ENCODE peak calls at places on chromosomes 13 and 19, in four cellular contexts. One of them, this sample, is unnamed.

GRCh38 chr19:3350014-3350663 is 16.2 kb upstream of the NFIC start:
- DNase-seq in mammary epithelial cell: no peak
- DNase-seq in brain microvascular endothelial cell: no peak
- DNase-seq in IMR-90: peak
- DNase-seq in this sample: no peak

GRCh38 chr13:28623782-28624706 is 34.9 kb upstream of the POMP start:
- DNase-seq in mammary epithelial cell: peak
- DNase-seq in brain microvascular endothelial cell: no peak
- DNase-seq in IMR-90: peak
- DNase-seq in this sample: no peak

GRCh38 chr19:35260694-35261304 is 8.0 kb upstream of the USF2 start:
- DNase-seq in mammary epithelial cell: no peak
- DNase-seq in brain microvascular endothelial cell: no peak
- DNase-seq in IMR-90: no peak
- DNase-seq in this sample: no peak

GRCh38 chr19:56765107-56765506 is 75.4 kb downstream of the PEG3 start:
- DNase-seq in mammary epithelial cell: no peak
- DNase-seq in brain microvascular endothelial cell: peak
- DNase-seq in IMR-90: no peak
- DNase-seq in this sample: no peak

GRCh38 chr13:99871249-99871898 is 100.2 kb downstream of the ZIC5 start:
- DNase-seq in mammary epithelial cell: no peak
- DNase-seq in brain microvascular endothelial cell: no peak
- DNase-seq in IMR-90: no peak
- DNase-seq in this sample: no peak

GRCh38 chr13:109783447-109783814 is 3.0 kb downstream of the IRS2 start:
- DNase-seq in mammary epithelial cell: no peak
- DNase-seq in brain microvascular endothelial cell: no peak
- DNase-seq in IMR-90: no peak
- DNase-seq in this sample: no peak

GRCh38 chr13:30726192-30726591 is 9.2 kb upstream of the ALOX5AP start:
- DNase-seq in mammary epithelial cell: no peak
- DNase-seq in brain microvascular endothelial cell: no peak
- DNase-seq in IMR-90: no peak
- DNase-seq in this sample: no peak

GRCh38 chr13:48010698-48011097 is 9.6 kb upstream of the SUCLA2 start:
- DNase-seq in mammary epithelial cell: no peak
- DNase-seq in brain microvascular endothelial cell: no peak
- DNase-seq in IMR-90: no peak
- DNase-seq in this sample: no peak

GRCh38 chr13:100330662-100331061 is 241.8 kb downstream of the PCCA start:
- DNase-seq in mammary epithelial cell: no peak
- DNase-seq in brain microvascular endothelial cell: no peak
- DNase-seq in IMR-90: peak
- DNase-seq in this sample: no peak

GRCh38 chr13:49789961-49790360 is 2.5 kb downstream of the KPNA3 start:
- DNase-seq in mammary epithelial cell: no peak
- DNase-seq in brain microvascular endothelial cell: no peak
- DNase-seq in IMR-90: no peak
- DNase-seq in this sample: no peak

GRCh38 chr19:32224371-32225244 is 120.8 kb upstream of the ZNF507 start:
- DNase-seq in mammary epithelial cell: peak
- DNase-seq in brain microvascular endothelial cell: peak
- DNase-seq in IMR-90: peak
- DNase-seq in this sample: no peak

GRCh38 chr19:32563761-32564160 is 17.2 kb upstream of the PDCD5 start:
- DNase-seq in mammary epithelial cell: no peak
- DNase-seq in brain microvascular endothelial cell: no peak
- DNase-seq in IMR-90: no peak
- DNase-seq in this sample: no peak

GRCh38 chr13:77860621-77861020 is 58.0 kb downstream of the EDNRB start:
- DNase-seq in mammary epithelial cell: no peak
- DNase-seq in brain microvascular endothelial cell: no peak
- DNase-seq in IMR-90: peak
- DNase-seq in this sample: no peak

GRCh38 chr13:42991892-42992584 is at the start of gene EPSTI1:
- DNase-seq in mammary epithelial cell: peak
- DNase-seq in brain microvascular endothelial cell: peak
- DNase-seq in IMR-90: peak
- DNase-seq in this sample: no peak

GRCh38 chr13:98731925-98732324 is 20.5 kb downstream of the SLC15A1 start:
- DNase-seq in mammary epithelial cell: no peak
- DNase-seq in brain microvascular endothelial cell: no peak
- DNase-seq in IMR-90: no peak
- DNase-seq in this sample: no peak

GRCh38 chr13:35917942-35918645 is 213.1 kb downstream of the DCLK1 start:
- DNase-seq in mammary epithelial cell: no peak
- DNase-seq in brain microvascular endothelial cell: no peak
- DNase-seq in IMR-90: peak
- DNase-seq in this sample: no peak

GRCh38 chr13:65864039-65864438 is 1366.1 kb downstream of the PCDH9 start:
- DNase-seq in mammary epithelial cell: no peak
- DNase-seq in brain microvascular endothelial cell: no peak
- DNase-seq in IMR-90: no peak
- DNase-seq in this sample: no peak
- H3K27ac ChIP-seq in mammary epithelial cell: no peak
- H3K27ac ChIP-seq in brain microvascular endothelial cell: no peak
- H3K27ac ChIP-seq in IMR-90: no peak
- H3K27ac ChIP-seq in this sample: no peak

DNA sequence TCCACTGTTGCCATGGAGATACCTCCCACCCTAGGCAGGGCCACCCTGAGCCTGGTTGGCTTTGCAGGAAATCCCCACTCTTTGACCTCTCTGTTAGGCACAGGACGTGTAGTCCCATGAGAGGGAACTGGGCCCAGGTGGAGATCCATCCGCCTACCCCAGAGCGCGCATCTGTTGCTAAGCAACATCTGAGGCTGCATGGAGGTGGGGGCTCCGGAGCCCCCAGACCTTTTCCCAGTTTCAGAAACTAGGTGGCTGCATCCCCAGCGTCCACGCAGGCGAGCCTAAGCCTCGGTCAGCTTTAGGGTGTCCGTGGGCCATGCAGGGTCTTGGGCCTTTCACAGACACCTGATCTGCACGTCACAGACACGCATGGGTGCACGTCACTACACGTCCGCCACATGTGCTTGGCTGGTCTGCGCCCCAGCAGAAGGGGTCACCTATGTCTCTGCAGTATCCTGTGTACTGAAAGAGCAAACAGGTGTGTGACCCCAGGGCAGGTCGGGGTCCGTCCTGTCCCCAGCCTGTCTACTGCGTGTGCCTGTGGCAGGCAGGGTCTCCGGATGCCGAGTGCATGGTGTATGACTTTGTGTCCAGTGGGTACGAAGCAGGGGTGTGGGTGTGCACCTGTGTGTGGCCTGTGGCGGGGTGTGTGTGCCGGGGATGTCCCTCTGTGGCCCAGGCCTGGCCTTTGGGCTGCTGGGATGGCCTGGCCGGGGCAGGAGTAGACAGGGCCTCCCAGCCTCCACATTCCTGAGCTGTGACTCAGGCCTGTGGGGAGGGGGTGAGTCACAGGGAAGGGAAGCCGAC is 4.1 kb upstream of the CIRBP start:
- DNase-seq in mammary epithelial cell: peak
- DNase-seq in brain microvascular endothelial cell: peak
- DNase-seq in IMR-90: peak
- DNase-seq in this sample: no peak
- H3K27ac ChIP-seq in mammary epithelial cell: peak
- H3K27ac ChIP-seq in brain microvascular endothelial cell: peak
- H3K27ac ChIP-seq in IMR-90: peak
- H3K27ac ChIP-seq in this sample: peak

GRCh38 chr19:7903244-7904073 is at the start of gene MAP2K7:
- DNase-seq in mammary epithelial cell: peak
- DNase-seq in brain microvascular endothelial cell: peak
- DNase-seq in IMR-90: peak
- DNase-seq in this sample: peak

GRCh38 chr19:7905859-7906258 is 2.2 kb downstream of the MAP2K7 start:
- DNase-seq in mammary epithelial cell: no peak
- DNase-seq in brain microvascular endothelial cell: no peak
- DNase-seq in IMR-90: no peak
- DNase-seq in this sample: no peak

GRCh38 chr19:7905298-7905697 is 1.6 kb downstream of the MAP2K7 start:
- DNase-seq in mammary epithelial cell: no peak
- DNase-seq in brain microvascular endothelial cell: no peak
- DNase-seq in IMR-90: no peak
- DNase-seq in this sample: no peak

GRCh38 chr19:7902796-7903243 is 857 bp upstream of the MAP2K7 start:
- DNase-seq in mammary epithelial cell: no peak
- DNase-seq in brain microvascular endothelial cell: no peak
- DNase-seq in IMR-90: no peak
- DNase-seq in this sample: no peak

DNA sequence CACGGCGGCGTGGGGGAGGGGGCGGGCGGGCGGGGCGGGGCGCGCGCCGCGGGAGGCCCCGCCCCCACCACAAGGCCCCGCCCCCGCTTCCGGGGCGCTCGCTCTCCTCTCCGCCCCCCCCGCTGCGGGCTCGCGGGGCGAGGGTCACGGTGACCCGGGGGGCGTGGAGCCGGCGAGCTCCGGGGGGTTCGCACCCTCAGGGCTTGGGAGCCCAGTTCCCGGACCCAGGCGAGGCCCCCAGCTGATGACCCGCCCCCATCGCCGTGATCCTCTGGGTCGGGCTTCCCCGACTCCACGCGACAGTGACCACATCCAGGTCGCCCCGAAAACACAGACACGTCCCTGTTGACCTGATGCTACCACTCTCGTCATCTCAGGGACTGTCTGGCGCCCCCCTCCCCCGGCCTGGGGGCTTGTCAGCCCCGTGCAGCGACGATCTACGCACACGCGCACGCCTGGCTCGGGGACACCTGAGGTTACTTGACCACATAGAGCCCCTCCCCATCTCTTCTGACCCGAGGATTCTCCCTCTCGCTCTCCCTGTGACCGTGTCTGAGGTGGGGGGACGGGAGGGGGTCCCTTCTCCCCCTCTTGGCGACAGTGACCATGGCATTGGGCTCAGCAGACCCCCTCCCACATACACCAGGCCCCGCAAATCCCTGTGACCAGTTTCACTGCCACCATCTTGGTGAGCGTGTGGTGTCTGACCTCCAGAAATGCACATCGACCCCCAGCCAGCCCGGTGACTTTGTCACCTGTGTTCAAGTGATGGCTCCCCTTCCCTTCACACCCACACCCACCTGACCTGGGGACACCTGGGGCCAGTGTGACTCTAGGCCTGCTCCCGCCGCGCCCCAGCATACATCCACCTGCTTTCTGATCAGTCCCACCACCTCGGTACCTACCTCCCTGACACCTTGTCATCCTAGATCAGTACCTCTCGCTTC is 670 bp downstream of the MAP2K7 start:
- DNase-seq in mammary epithelial cell: no peak
- DNase-seq in brain microvascular endothelial cell: no peak
- DNase-seq in IMR-90: no peak
- DNase-seq in this sample: no peak
- H3K27ac ChIP-seq in mammary epithelial cell: peak
- H3K27ac ChIP-seq in brain microvascular endothelial cell: peak
- H3K27ac ChIP-seq in IMR-90: peak
- H3K27ac ChIP-seq in this sample: peak

DNA sequence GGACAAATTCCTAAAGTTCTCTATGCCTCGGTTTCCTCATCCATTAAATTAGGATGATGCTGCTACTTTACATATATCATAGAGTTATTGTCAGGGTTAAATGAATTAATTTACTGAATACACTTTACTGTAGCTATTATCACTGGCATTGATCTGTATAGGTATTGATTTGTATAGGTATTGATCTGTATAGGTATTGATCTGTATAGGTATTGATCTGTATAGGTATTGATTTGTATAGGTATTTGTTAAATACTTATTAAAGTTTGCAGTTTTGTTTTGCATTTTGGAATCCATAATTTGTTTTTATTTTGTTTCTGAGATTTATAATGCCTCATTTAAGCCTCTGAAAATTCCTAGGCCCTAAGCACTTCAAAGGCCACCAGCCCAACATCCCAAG is 2.4 kb upstream of the PPP2R1A start:
- DNase-seq in mammary epithelial cell: no peak
- DNase-seq in brain microvascular endothelial cell: no peak
- DNase-seq in IMR-90: no peak
- DNase-seq in this sample: no peak
- H3K27ac ChIP-seq in mammary epithelial cell: no peak
- H3K27ac ChIP-seq in brain microvascular endothelial cell: no peak
- H3K27ac ChIP-seq in IMR-90: no peak
- H3K27ac ChIP-seq in this sample: no peak